ENCODE peak calls at places on chromosomes 13 and 19, in six cellular contexts. F is SK-N-SH, X is HL-60, H is H1, U is GM12878, N is K562. K is an unnamed sample.

GRCh38 chr13:21069561-21070004 is 8.2 kb upstream of the LATS2 start:
- DNase-seq in F (no peak), X (peak), H (no peak), U (no peak), N (no peak), K (peak)

GRCh38 chr13:106513025-106513424 is 22.4 kb downstream of the EFNB2 start:
- DNase-seq in F (no peak), X (no peak), H (no peak), U (no peak), N (no peak), K (no peak)

GRCh38 chr13:93476175-93476574 is 249.6 kb downstream of the GPC6 start:
- DNase-seq in F (no peak), X (no peak), H (no peak), U (no peak), N (no peak), K (peak)

GRCh38 chr13:97239306-97239705 is 17.2 kb downstream of the MBNL2 start:
- DNase-seq in F (no peak), X (no peak), H (no peak), U (no peak), N (no peak), K (no peak)

GRCh38 chr13:80814541-80814940 is 473.6 kb upstream of the SPRY2 start:
- DNase-seq in F (no peak), X (no peak), H (no peak), U (no peak), N (no peak), K (no peak)

GRCh38 chr19:42332059-42332458 is 6.6 kb downstream of the MEGF8 start:
- DNase-seq in F (no peak), X (no peak), H (no peak), U (no peak), N (no peak), K (no peak)

GRCh38 chr19:2550431-2551171 is 74.7 kb downstream of the GADD45B start:
- DNase-seq in F (peak), X (no peak), H (no peak), U (no peak), N (no peak), K (no peak)

GRCh38 chr19:34316741-34317241 is 48.2 kb upstream of the GPI start:
- DNase-seq in F (no peak), X (no peak), H (no peak), U (no peak), N (peak), K (no peak)

GRCh38 chr13:35478384-35479222 is 2.1 kb upstream of the MAB21L1 start:
- DNase-seq in F (peak), X (no peak), H (no peak), U (no peak), N (no peak), K (no peak)

GRCh38 chr13:98110749-98111148 is 32.1 kb upstream of the FARP1 start:
- DNase-seq in F (no peak), X (no peak), H (no peak), U (no peak), N (no peak), K (no peak)

GRCh38 chr13:30466841-30467252 is 1.1 kb upstream of the HMGB1 start:
- DNase-seq in F (no peak), X (peak), H (no peak), U (no peak), N (peak), K (no peak)

GRCh38 chr13:23855360-23855759 is 33.8 kb downstream of the MIPEP start:
- DNase-seq in F (no peak), X (no peak), H (no peak), U (no peak), N (no peak), K (no peak)

GRCh38 chr19:51702103-51702753 is 9.1 kb downstream of the SPACA6 start:
- DNase-seq in F (peak), X (no peak), H (peak), U (no peak), N (peak), K (no peak)

GRCh38 chr19:50607874-50608785 is 31.6 kb downstream of the SYT3 start:
- DNase-seq in F (peak), X (peak), H (peak), U (peak), N (peak), K (peak)

GRCh38 chr19:41226874-41227390 is 7.9 kb downstream of the AXL start:
- DNase-seq in F (no peak), X (no peak), H (no peak), U (no peak), N (no peak), K (no peak)

GRCh38 chr13:35727881-35728280 is 251.4 kb upstream of the MAB21L1 start:
- DNase-seq in F (no peak), X (no peak), H (no peak), U (no peak), N (no peak), K (no peak)

GRCh38 chr19:54309811-54310210 is 3.2 kb downstream of the LILRA5 start:
- DNase-seq in F (no peak), X (no peak), H (no peak), U (no peak), N (no peak), K (no peak)

GRCh38 chr19:54312436-54313362 is at the start of gene LILRA5:
- DNase-seq in F (no peak), X (peak), H (no peak), U (no peak), N (no peak), K (no peak)

GRCh38 chr19:54310543-54310942 is 2.4 kb downstream of the LILRA5 start:
- DNase-seq in F (no peak), X (no peak), H (no peak), U (no peak), N (no peak), K (no peak)

GRCh38 chr19:54312011-54312410 is 955 bp downstream of the LILRA5 start:
- DNase-seq in F (no peak), X (no peak), H (no peak), U (no peak), N (no peak), K (no peak)

GRCh38 chr19:54311486-54311885 is 1.5 kb downstream of the LILRA5 start:
- DNase-seq in F (no peak), X (no peak), H (no peak), U (no peak), N (no peak), K (no peak)
- TF ChIP-seq GABPA in F (no peak), X (no peak), H (no peak), U (no peak), N (no peak), K (no peak)

GRCh38 chr19:45303269-45304060 is 19.2 kb downstream of the CKM start:
- DNase-seq in F (no peak), X (no peak), H (no peak), U (no peak), N (no peak), K (no peak)
- TF ChIP-seq GABPA in F (no peak), X (no peak), H (no peak), U (no peak), N (no peak), K (no peak)

GRCh38 chr13:75760182-75760981 is 124.3 kb downstream of the LMO7 start:
- DNase-seq in F (no peak), X (no peak), H (no peak), U (no peak), N (no peak), K (peak)
- TF ChIP-seq GABPA in F (no peak), X (no peak), H (no peak), U (no peak), N (no peak), K (no peak)

GRCh38 chr19:8500158-8500557 is 2.3 kb downstream of the PRAM1 start:
- DNase-seq in F (no peak), X (peak), H (no peak), U (no peak), N (no peak), K (no peak)
- TF ChIP-seq GABPA in F (no peak), X (no peak), H (no peak), U (no peak), N (no peak), K (no peak)

DNA sequence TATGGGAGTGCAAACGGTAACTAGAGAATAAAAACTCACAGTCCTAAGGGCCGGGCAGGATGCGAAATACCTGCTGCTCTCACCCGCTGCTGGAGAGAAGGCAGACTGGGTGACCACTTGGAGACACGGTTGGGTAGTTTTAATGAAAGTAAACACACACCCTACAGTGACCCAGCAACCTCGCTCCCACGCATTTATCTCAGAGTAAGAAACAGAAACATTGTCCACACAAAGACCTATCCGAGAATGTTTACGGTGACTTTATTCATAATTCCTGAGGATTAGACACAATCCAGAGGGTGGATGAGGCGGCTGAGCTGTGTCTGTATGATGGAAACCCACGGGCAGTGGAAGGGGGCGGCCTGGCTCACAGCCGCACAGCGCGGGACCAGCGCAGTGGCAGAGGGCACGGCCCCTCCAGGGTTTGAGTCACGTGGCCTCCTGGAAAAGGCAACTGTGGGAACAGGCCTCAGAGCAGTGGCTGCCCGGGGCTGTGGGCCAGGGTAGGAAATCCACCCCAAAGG is 73.5 kb upstream of the C13orf46 start:
- DNase-seq in F (no peak), X (no peak), H (no peak), U (peak), N (peak), K (no peak)
- TF ChIP-seq GABPA in F (no peak), X (no peak), H (no peak), U (no peak), N (no peak), K (no peak)

GRCh38 chr19:1252221-1252817 is 3.9 kb downstream of the MIDN start:
- DNase-seq in F (peak), X (peak), H (no peak), U (no peak), N (peak), K (no peak)
- TF ChIP-seq GABPA in F (no peak), X (no peak), H (no peak), U (no peak), N (peak), K (no peak)

GRCh38 chr13:26949701-26950345 is 189.2 kb upstream of the GPR12 start:
- DNase-seq in F (peak), X (no peak), H (no peak), U (no peak), N (no peak), K (no peak)

GRCh38 chr13:26950546-26950945 is 190.0 kb upstream of the GPR12 start:
- DNase-seq in F (no peak), X (no peak), H (no peak), U (no peak), N (no peak), K (no peak)

GRCh38 chr13:26948353-26948752 is 187.8 kb upstream of the GPR12 start:
- DNase-seq in F (no peak), X (no peak), H (no peak), U (no peak), N (no peak), K (no peak)

GRCh38 chr13:26943748-26944147 is 183.2 kb upstream of the GPR12 start:
- DNase-seq in F (no peak), X (no peak), H (no peak), U (no peak), N (no peak), K (no peak)

GRCh38 chr13:26946675-26947342 is 186.2 kb upstream of the GPR12 start:
- DNase-seq in F (peak), X (peak), H (no peak), U (peak), N (peak), K (peak)
- TF ChIP-seq GABPA in F (no peak), X (no peak), H (no peak), U (no peak), N (no peak), K (no peak)

GRCh38 chr13:37484056-37484455 is 114.5 kb downstream of the POSTN start:
- DNase-seq in F (no peak), X (no peak), H (no peak), U (no peak), N (no peak), K (no peak)

GRCh38 chr13:37479901-37480300 is 118.7 kb downstream of the POSTN start:
- DNase-seq in F (no peak), X (no peak), H (no peak), U (no peak), N (no peak), K (no peak)

GRCh38 chr13:37481858-37482227 is 116.7 kb downstream of the POSTN start:
- DNase-seq in F (no peak), X (no peak), H (no peak), U (no peak), N (no peak), K (no peak)

GRCh38 chr13:37476874-37477273 is 121.7 kb downstream of the POSTN start:
- DNase-seq in F (no peak), X (no peak), H (no peak), U (no peak), N (no peak), K (no peak)

GRCh38 chr13:37481005-37481857 is 117.3 kb downstream of the POSTN start:
- DNase-seq in F (no peak), X (no peak), H (no peak), U (no peak), N (no peak), K (no peak)
- TF ChIP-seq GABPA in F (no peak), X (no peak), H (no peak), U (no peak), N (no peak), K (no peak)

DNA sequence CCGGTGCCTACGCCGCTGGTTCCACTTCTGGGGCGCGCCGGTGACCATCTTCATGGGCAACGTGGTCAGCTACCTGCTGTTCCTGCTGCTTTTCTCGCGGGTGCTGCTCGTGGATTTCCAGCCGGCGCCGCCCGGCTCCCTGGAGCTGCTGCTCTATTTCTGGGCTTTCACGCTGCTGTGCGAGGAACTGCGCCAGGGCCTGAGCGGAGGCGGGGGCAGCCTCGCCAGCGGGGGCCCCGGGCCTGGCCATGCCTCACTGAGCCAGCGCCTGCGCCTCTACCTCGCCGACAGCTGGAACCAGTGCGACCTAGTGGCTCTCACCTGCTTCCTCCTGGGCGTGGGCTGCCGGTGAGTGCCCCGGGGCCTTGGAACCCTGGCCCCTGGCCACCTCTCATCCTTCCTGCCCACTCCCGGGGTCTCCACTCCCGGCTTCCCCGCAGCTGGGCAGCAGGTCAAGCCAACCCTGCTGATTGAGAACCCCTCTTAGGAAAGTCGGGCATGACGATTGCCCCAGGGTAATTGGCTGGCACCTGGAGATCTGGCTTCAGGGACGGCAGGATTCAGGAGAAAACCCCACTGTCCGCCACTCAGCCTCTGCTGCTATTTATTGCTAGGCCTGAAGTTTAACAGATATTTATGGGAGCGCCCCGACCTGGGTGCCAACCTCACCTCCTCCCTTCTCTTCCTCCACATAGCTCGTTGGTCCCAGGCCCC is 39.1 kb downstream of the TRPM4 start:
- DNase-seq in F (no peak), X (no peak), H (no peak), U (no peak), N (no peak), K (no peak)
- TF ChIP-seq GABPA in F (no peak), X (no peak), H (no peak), U (no peak), N (no peak), K (no peak)

K was measured in HepG2.